ENCODE peak calls at places on chromosome 17, in five cellular contexts. One of them, this sample, is unnamed.

GRCh38 chr17:78409191-78409621 is 30.8 kb downstream of the PGS1 start:
- DNase-seq in mucosa of descending colon: peak; percentile 95
- DNase-seq in HL-60: no peak
- DNase-seq in fibroblast of villous mesenchyme: no peak
- DNase-seq in ascending aorta: no peak
- DNase-seq in this sample: no peak

GRCh38 chr17:44820631-44821196 is 9.4 kb downstream of the GJC1 start:
- DNase-seq in mucosa of descending colon: no peak
- DNase-seq in HL-60: no peak
- DNase-seq in fibroblast of villous mesenchyme: peak; percentile 89
- DNase-seq in ascending aorta: no peak
- DNase-seq in this sample: no peak

GRCh38 chr17:59812139-59812538 is 80.6 kb downstream of the TUBD1 start:
- DNase-seq in mucosa of descending colon: no peak
- DNase-seq in HL-60: peak; percentile 74
- DNase-seq in fibroblast of villous mesenchyme: no peak
- DNase-seq in ascending aorta: no peak
- DNase-seq in this sample: no peak

GRCh38 chr17:8997994-8998628 is 23.2 kb upstream of the NTN1 start:
- DNase-seq in mucosa of descending colon: peak; percentile 74
- DNase-seq in HL-60: peak; percentile 60
- DNase-seq in fibroblast of villous mesenchyme: peak; percentile 44
- DNase-seq in ascending aorta: peak; percentile 79
- DNase-seq in this sample: peak; percentile 70

GRCh38 chr17:57861000-57861736 is 11.3 kb upstream of the MRPS23 start:
- DNase-seq in mucosa of descending colon: peak; percentile 73
- DNase-seq in HL-60: peak; percentile 97
- DNase-seq in fibroblast of villous mesenchyme: peak; percentile 85
- DNase-seq in ascending aorta: peak; percentile 83
- DNase-seq in this sample: peak; percentile 87

GRCh38 chr17:77286641-77287431 is 146.1 kb downstream of the SEC14L1 start:
- DNase-seq in mucosa of descending colon: peak; percentile 85
- DNase-seq in HL-60: no peak
- DNase-seq in fibroblast of villous mesenchyme: peak; percentile 97
- DNase-seq in ascending aorta: peak; percentile 86
- DNase-seq in this sample: no peak

GRCh38 chr17:57092779-57093178 is 7.7 kb downstream of the AKAP1 start:
- DNase-seq in mucosa of descending colon: no peak
- DNase-seq in HL-60: no peak
- DNase-seq in fibroblast of villous mesenchyme: no peak
- DNase-seq in ascending aorta: peak; percentile 90
- DNase-seq in this sample: no peak

GRCh38 chr17:73722163-73722562 is 77.9 kb upstream of the SDK2 start:
- DNase-seq in mucosa of descending colon: no peak
- DNase-seq in HL-60: no peak
- DNase-seq in fibroblast of villous mesenchyme: no peak
- DNase-seq in ascending aorta: no peak
- DNase-seq in this sample: no peak

GRCh38 chr17:56319531-56319930 is 166.3 kb downstream of the ANKFN1 start:
- DNase-seq in mucosa of descending colon: peak; percentile 2
- DNase-seq in HL-60: peak; percentile 53
- DNase-seq in fibroblast of villous mesenchyme: peak; percentile 34
- DNase-seq in ascending aorta: no peak
- DNase-seq in this sample: no peak

GRCh38 chr17:48996696-48997102 is 486 bp upstream of the IGF2BP1 start:
- DNase-seq in mucosa of descending colon: no peak
- DNase-seq in HL-60: no peak
- DNase-seq in fibroblast of villous mesenchyme: no peak
- DNase-seq in ascending aorta: no peak
- DNase-seq in this sample: no peak

GRCh38 chr17:19411641-19412040 is 609 bp downstream of the RNF112 start:
- DNase-seq in mucosa of descending colon: no peak
- DNase-seq in HL-60: no peak
- DNase-seq in fibroblast of villous mesenchyme: no peak
- DNase-seq in ascending aorta: no peak
- DNase-seq in this sample: no peak

GRCh38 chr17:73585583-73585982 is 58.7 kb downstream of the SDK2 start:
- DNase-seq in mucosa of descending colon: no peak
- DNase-seq in HL-60: no peak
- DNase-seq in fibroblast of villous mesenchyme: no peak
- DNase-seq in ascending aorta: no peak
- DNase-seq in this sample: no peak

GRCh38 chr17:72287586-72287985 is 166.8 kb downstream of the SOX9 start:
- DNase-seq in mucosa of descending colon: no peak
- DNase-seq in HL-60: no peak
- DNase-seq in fibroblast of villous mesenchyme: no peak
- DNase-seq in ascending aorta: peak; percentile 27
- DNase-seq in this sample: no peak

GRCh38 chr17:41520821-41521521 is 2.3 kb upstream of the KRT15 start:
- DNase-seq in mucosa of descending colon: peak; percentile 72
- DNase-seq in HL-60: no peak
- DNase-seq in fibroblast of villous mesenchyme: no peak
- DNase-seq in ascending aorta: no peak
- DNase-seq in this sample: no peak

GRCh38 chr17:50028207-50029120 is 27.4 kb upstream of the ITGA3 start:
- DNase-seq in mucosa of descending colon: no peak
- DNase-seq in HL-60: no peak
- DNase-seq in fibroblast of villous mesenchyme: peak; percentile 46
- DNase-seq in ascending aorta: peak; percentile 78
- DNase-seq in this sample: peak; percentile 78

GRCh38 chr17:5272313-5272712 is 9.8 kb upstream of the RABEP1 start:
- DNase-seq in mucosa of descending colon: no peak
- DNase-seq in HL-60: no peak
- DNase-seq in fibroblast of villous mesenchyme: no peak
- DNase-seq in ascending aorta: no peak
- DNase-seq in this sample: no peak

GRCh38 chr17:10139560-10139959 is 58.8 kb downstream of the GAS7 start:
- DNase-seq in mucosa of descending colon: no peak
- DNase-seq in HL-60: no peak
- DNase-seq in fibroblast of villous mesenchyme: no peak
- DNase-seq in ascending aorta: no peak
- DNase-seq in this sample: no peak

GRCh38 chr17:2860045-2860444 is 63.8 kb downstream of the RAP1GAP2 start:
- DNase-seq in mucosa of descending colon: no peak
- DNase-seq in HL-60: no peak
- DNase-seq in fibroblast of villous mesenchyme: no peak
- DNase-seq in ascending aorta: no peak
- DNase-seq in this sample: no peak

GRCh38 chr17:2937331-2938003 is 125.9 kb downstream of the OR1D5 start:
- DNase-seq in mucosa of descending colon: no peak
- DNase-seq in HL-60: no peak
- DNase-seq in fibroblast of villous mesenchyme: no peak
- DNase-seq in ascending aorta: no peak
- DNase-seq in this sample: no peak

GRCh38 chr17:36697907-36698526 is 96.6 kb downstream of the MRM1 start:
- DNase-seq in mucosa of descending colon: no peak
- DNase-seq in HL-60: no peak
- DNase-seq in fibroblast of villous mesenchyme: peak; percentile 13
- DNase-seq in ascending aorta: no peak
- DNase-seq in this sample: no peak

GRCh38 chr17:45338996-45339535 is 22.2 kb upstream of the MAP3K14 start:
- DNase-seq in mucosa of descending colon: no peak
- DNase-seq in HL-60: no peak
- DNase-seq in fibroblast of villous mesenchyme: no peak
- DNase-seq in ascending aorta: peak; percentile 35
- DNase-seq in this sample: no peak

GRCh38 chr17:21299981-21300600 is 15.6 kb downstream of the MAP2K3 start:
- DNase-seq in mucosa of descending colon: no peak
- DNase-seq in HL-60: no peak
- DNase-seq in fibroblast of villous mesenchyme: no peak
- DNase-seq in ascending aorta: no peak
- DNase-seq in this sample: no peak

GRCh38 chr17:62727916-62728672 is 80.0 kb downstream of the MARCHF10 start:
- DNase-seq in mucosa of descending colon: no peak
- DNase-seq in HL-60: no peak
- DNase-seq in fibroblast of villous mesenchyme: no peak
- DNase-seq in ascending aorta: no peak
- DNase-seq in this sample: no peak

GRCh38 chr17:27009087-27009486 is 284.8 kb upstream of the WSB1 start:
- DNase-seq in mucosa of descending colon: no peak
- DNase-seq in HL-60: no peak
- DNase-seq in fibroblast of villous mesenchyme: no peak
- DNase-seq in ascending aorta: no peak
- DNase-seq in this sample: no peak

GRCh38 chr17:30454635-30455034 is 22.6 kb upstream of the GOSR1 start:
- DNase-seq in mucosa of descending colon: no peak
- DNase-seq in HL-60: peak; percentile 7
- DNase-seq in fibroblast of villous mesenchyme: no peak
- DNase-seq in ascending aorta: no peak
- DNase-seq in this sample: peak; percentile 63

GRCh38 chr17:50203589-50204345 is 2.3 kb upstream of the COL1A1 start:
- DNase-seq in mucosa of descending colon: no peak
- DNase-seq in HL-60: no peak
- DNase-seq in fibroblast of villous mesenchyme: peak; percentile 90
- DNase-seq in ascending aorta: no peak
- DNase-seq in this sample: peak; percentile 14

GRCh38 chr17:46876353-46876887 is 25.0 kb downstream of the WNT9B start:
- DNase-seq in mucosa of descending colon: peak; percentile 75
- DNase-seq in HL-60: no peak
- DNase-seq in fibroblast of villous mesenchyme: no peak
- DNase-seq in ascending aorta: no peak
- DNase-seq in this sample: no peak
- TF ChIP-seq CTCF in mucosa of descending colon: peak; percentile 64
- TF ChIP-seq CTCF in HL-60: no peak
- TF ChIP-seq CTCF in fibroblast of villous mesenchyme: no peak
- TF ChIP-seq CTCF in ascending aorta: no peak
- TF ChIP-seq CTCF in this sample: no peak

DNA sequence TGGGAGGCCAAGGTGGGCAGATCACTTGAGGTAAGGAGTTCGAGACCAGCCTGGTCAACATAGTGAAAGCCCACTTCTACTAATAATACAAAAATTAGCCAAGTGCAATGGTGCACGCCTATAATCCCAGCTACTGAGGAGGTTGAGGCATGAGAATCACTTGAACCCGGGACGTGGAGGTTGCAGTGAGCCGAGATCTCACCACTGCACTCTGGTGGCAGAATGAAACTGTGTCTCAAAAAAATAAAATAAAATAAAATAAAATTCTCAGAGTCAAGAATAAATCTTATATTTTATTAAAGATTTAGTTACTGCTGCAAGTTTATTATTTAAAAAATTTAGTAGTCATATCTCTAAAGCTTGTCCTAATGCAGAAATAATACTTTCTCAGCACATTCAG is 29.7 kb downstream of the ARL4D start:
- DNase-seq in mucosa of descending colon: no peak
- DNase-seq in HL-60: no peak
- DNase-seq in fibroblast of villous mesenchyme: no peak
- DNase-seq in ascending aorta: no peak
- DNase-seq in this sample: no peak
- TF ChIP-seq CTCF in mucosa of descending colon: no peak
- TF ChIP-seq CTCF in HL-60: no peak
- TF ChIP-seq CTCF in fibroblast of villous mesenchyme: peak; percentile 34
- TF ChIP-seq CTCF in ascending aorta: no peak
- TF ChIP-seq CTCF in this sample: peak; percentile 23

GRCh38 chr17:75878174-75878998 is at the start of gene TRIM47:
- DNase-seq in mucosa of descending colon: peak; percentile 67
- DNase-seq in HL-60: no peak
- DNase-seq in fibroblast of villous mesenchyme: peak; percentile 75
- DNase-seq in ascending aorta: peak; percentile 88
- DNase-seq in this sample: no peak
- TF ChIP-seq CTCF in mucosa of descending colon: no peak
- TF ChIP-seq CTCF in HL-60: no peak
- TF ChIP-seq CTCF in fibroblast of villous mesenchyme: peak; percentile 35
- TF ChIP-seq CTCF in ascending aorta: no peak
- TF ChIP-seq CTCF in this sample: peak; percentile 54

DNA sequence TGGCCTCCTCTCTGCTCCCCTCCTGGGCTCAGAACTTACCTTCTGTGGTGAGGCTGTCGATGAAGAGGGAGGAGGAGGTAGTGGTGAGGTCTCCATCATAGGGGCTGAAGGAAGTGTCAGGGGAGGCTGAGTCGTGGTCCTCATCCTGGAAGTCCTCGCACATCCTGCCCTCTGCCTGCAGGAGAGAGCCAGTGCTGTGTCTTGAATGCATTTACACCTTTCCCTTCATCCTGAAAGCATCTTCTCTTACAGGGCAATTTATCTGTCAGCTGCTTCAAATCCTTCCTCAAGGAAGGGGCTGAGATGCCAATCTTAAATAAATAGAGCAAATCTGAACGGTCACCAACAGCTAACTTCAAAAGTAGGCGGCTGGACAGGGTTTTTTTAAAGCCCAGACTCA is 73.6 kb downstream of the PLXDC1 start:
- DNase-seq in mucosa of descending colon: no peak
- DNase-seq in HL-60: no peak
- DNase-seq in fibroblast of villous mesenchyme: no peak
- DNase-seq in ascending aorta: no peak
- DNase-seq in this sample: no peak
- TF ChIP-seq CTCF in mucosa of descending colon: no peak
- TF ChIP-seq CTCF in HL-60: no peak
- TF ChIP-seq CTCF in fibroblast of villous mesenchyme: peak; percentile 16
- TF ChIP-seq CTCF in ascending aorta: no peak
- TF ChIP-seq CTCF in this sample: no peak